ENCODE peak calls at places on chromosomes 12 and 14, in four cellular contexts. K is A549, Y is HepG2, L is WTC11. V is an unnamed sample.

GRCh38 chr14:32726516-32726915 is 212.2 kb upstream of the NPAS3 start:
- DNase-seq in K (no peak), Y (no peak), L (no peak), V (no peak)

GRCh38 chr12:6614513-6615177 is 7.5 kb upstream of the CHD4 start:
- DNase-seq in K (peak), Y (no peak), L (no peak), V (no peak)

GRCh38 chr14:68780358-68781160 is 12.3 kb downstream of the ZFP36L1 start:
- DNase-seq in K (no peak), Y (no peak), L (no peak), V (peak)

GRCh38 chr14:34355584-34356266 is 106.3 kb downstream of the SPTSSA start:
- DNase-seq in K (no peak), Y (peak), L (no peak), V (no peak)

GRCh38 chr14:67413806-67414769 is 2.1 kb upstream of the PLEK2 start:
- DNase-seq in K (peak), Y (peak), L (no peak), V (peak)

GRCh38 chr14:105532111-105532623 is 5.8 kb downstream of the TMEM121 start:
- DNase-seq in K (no peak), Y (no peak), L (no peak), V (no peak)

GRCh38 chr14:36582011-36582873 is at the start of gene NKX2-8:
- DNase-seq in K (peak), Y (no peak), L (peak), V (no peak)

GRCh38 chr12:125503128-125503527 is 437.9 kb downstream of the AACS start:
- DNase-seq in K (no peak), Y (no peak), L (no peak), V (no peak)

GRCh38 chr14:98798099-98798498 is 473.9 kb downstream of the BCL11B start:
- DNase-seq in K (no peak), Y (no peak), L (no peak), V (no peak)

GRCh38 chr12:14216405-14217294 is 148.8 kb upstream of the ATF7IP start:
- DNase-seq in K (no peak), Y (no peak), L (no peak), V (peak)

GRCh38 chr12:75364918-75365317 is 26.0 kb upstream of the GLIPR1L2 start:
- DNase-seq in K (no peak), Y (no peak), L (no peak), V (no peak)

GRCh38 chr14:68782091-68782981 is 10.5 kb downstream of the ZFP36L1 start:
- DNase-seq in K (no peak), Y (no peak), L (no peak), V (peak)

GRCh38 chr12:77049767-77050353 is 15.5 kb downstream of the E2F7 start:
- DNase-seq in K (peak), Y (peak), L (no peak), V (peak)

GRCh38 chr12:115640929-115641328 is 636.6 kb downstream of the MED13L start:
- DNase-seq in K (no peak), Y (no peak), L (no peak), V (no peak)

GRCh38 chr14:48490756-48491155 is 815.4 kb upstream of the MDGA2 start:
- DNase-seq in K (no peak), Y (no peak), L (no peak), V (no peak)

GRCh38 chr14:55052259-55052930 is 948 bp downstream of the MAPK1IP1L start:
- DNase-seq in K (peak), Y (no peak), L (no peak), V (no peak)

GRCh38 chr14:92651106-92651792 is 97.2 kb downstream of the LGMN start:
- DNase-seq in K (no peak), Y (no peak), L (no peak), V (no peak)

GRCh38 chr14:57962293-57962996 is 96.6 kb upstream of the SLC35F4 start:
- DNase-seq in K (no peak), Y (no peak), L (peak), V (no peak)

GRCh38 chr14:61315288-61315687 is 6.1 kb upstream of the PRKCH start:
- DNase-seq in K (no peak), Y (no peak), L (no peak), V (no peak)

GRCh38 chr12:26630546-26631027 is 202.4 kb downstream of the ITPR2 start:
- DNase-seq in K (no peak), Y (peak), L (no peak), V (no peak)

GRCh38 chr14:104797112-104798044 is 1.8 kb upstream of the AKT1 start:
- DNase-seq in K (no peak), Y (peak), L (no peak), V (no peak)

DNA sequence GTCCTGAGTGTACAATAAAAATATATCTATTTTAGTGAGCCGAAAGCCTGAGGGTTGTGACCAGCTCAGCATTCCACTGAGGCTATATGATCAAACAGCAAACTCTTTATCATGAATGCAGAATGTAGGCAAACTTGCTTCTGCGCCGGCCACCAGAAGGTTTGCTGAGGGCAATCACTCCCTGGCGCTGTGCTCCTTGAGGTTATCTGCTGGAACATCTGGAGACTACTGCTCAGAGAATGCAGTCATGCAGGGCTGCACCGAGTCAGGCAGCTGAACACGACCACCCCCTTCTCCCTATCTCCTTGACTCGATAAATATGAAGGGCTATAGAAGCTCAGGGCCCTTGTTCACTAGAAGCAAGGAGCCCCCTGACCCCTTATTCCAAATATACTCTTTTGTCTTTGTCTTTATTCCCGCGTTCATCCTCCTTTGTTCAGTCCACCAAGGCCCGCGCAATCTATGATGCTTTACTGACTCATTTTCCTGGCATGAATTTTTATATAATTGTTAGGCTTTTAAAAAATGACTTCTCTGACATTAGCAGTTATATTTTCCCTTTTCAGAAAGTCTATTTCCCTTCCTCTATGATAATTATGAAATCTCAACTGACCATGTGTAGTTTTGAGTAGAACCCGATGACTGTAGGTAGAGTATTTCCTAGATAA is 1089.3 kb downstream of the SLC16A7 start:
- DNase-seq in K (no peak), Y (no peak), L (peak), V (no peak)
- TF ChIP-seq NR3C1 in K (no peak), Y (no peak), L (no peak), V (no peak)

GRCh38 chr14:40682131-40682913 is 924.4 kb upstream of the LRFN5 start:
- DNase-seq in K (no peak), Y (no peak), L (peak), V (no peak)
- TF ChIP-seq NR3C1 in K (no peak), Y (no peak), L (no peak), V (no peak)

GRCh38 chr12:70379856-70380255 is 13.8 kb downstream of the KCNMB4 start:
- DNase-seq in K (no peak), Y (no peak), L (no peak), V (no peak)

GRCh38 chr12:70386771-70387170 is 20.7 kb downstream of the KCNMB4 start:
- DNase-seq in K (no peak), Y (no peak), L (no peak), V (no peak)

GRCh38 chr12:70383886-70384285 is 17.8 kb downstream of the KCNMB4 start:
- DNase-seq in K (no peak), Y (no peak), L (no peak), V (no peak)

DNA sequence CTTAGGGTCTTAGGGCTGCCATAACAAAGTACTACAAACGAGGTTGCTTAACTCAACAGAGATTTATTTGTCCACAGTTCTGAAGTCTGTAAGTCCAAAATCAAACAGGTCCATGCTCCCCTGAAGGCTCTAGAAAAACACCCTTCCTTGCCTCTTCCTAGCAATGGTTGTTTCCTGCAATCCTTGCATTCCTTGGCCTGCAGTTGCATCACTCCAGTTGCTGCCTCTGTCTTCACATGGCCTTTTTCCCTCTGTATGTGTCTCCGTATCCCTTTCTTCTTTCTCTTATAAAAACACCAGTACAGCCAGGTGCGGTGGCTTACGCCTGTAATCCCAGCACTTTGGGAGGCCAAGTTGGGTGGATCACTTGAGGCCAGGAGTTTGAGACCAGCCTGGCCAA is 17.4 kb downstream of the KCNMB4 start:
- DNase-seq in K (no peak), Y (no peak), L (no peak), V (no peak)
- TF ChIP-seq NR3C1 in K (no peak), Y (no peak), L (no peak), V (no peak)

DNA sequence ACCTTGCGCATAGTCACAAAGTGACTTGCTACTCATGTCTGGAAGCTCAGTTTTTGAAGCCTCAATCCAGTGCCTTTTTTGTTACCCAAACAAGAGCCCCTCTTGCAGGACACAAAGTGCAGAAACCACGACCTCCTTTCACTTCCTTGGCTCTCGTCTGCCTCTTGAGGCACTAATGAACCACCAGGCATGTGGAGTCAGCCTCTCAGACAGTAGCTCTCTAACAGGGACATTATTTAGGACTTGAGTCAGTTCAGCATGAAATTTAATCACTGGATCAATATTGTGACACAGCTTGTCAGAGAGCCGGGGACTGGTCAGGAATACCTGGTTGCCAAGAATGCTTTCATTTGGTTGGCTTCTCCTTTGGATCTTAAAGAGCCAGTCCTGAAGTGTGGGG is 46.7 kb downstream of the HSPB8 start:
- DNase-seq in K (no peak), Y (no peak), L (no peak), V (no peak)
- TF ChIP-seq NR3C1 in K (no peak), Y (no peak), L (no peak), V (no peak)

GRCh38 chr14:77206877-77207389 is 25.3 kb downstream of the TMEM63C start:
- DNase-seq in K (no peak), Y (no peak), L (peak), V (no peak)

GRCh38 chr14:77206261-77206824 is 24.7 kb downstream of the TMEM63C start:
- DNase-seq in K (no peak), Y (no peak), L (no peak), V (no peak)

GRCh38 chr14:77208979-77209318 is 27.4 kb downstream of the TMEM63C start:
- DNase-seq in K (no peak), Y (no peak), L (no peak), V (no peak)

GRCh38 chr14:77205566-77205965 is 24.0 kb downstream of the TMEM63C start:
- DNase-seq in K (no peak), Y (no peak), L (no peak), V (no peak)

DNA sequence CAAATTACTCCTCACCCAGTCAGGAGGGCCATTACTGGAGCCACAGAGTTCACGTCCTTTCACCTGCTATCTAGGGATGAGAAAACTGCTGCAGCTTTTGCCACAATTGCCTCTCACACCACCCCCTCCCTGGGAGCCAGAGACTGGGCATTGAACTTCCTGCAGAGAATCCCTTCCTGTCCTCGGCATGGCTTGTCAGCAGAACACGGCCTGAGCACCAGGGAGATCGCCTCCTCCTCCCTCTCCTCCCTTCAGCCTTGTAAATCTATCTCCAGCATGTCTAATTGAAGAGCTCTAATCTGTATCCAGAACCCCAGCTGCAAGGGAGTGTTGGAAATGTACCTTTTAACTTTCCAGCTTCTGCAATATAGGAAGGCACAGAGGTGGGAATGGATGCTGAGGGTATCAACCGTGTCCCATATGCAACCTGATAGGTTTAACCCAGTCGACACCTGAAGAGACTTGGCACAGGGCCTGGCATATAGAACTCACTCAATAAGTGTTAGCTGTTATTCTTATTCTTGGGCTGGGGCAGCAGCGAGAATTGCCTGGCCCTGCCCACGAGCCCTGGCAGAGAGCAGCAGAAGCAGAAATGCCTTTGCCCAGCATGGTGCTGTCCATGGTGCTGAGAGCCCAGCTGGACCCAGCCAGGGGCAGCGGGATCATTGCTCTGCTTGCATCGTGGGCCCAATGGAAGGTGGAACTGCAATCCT is 26.8 kb downstream of the TMEM63C start:
- DNase-seq in K (peak), Y (peak), L (peak), V (peak)
- TF ChIP-seq NR3C1 in K (no peak), Y (no peak), L (no peak), V (no peak)

V was measured in K562.